ENCODE peak calls at places on chromosome 11, in nine cellular contexts. One of them, this sample, is unnamed.

GRCh38 chr11:73234403-73235181 is 16.5 kb downstream of the P2RY2 start:
- DNase-seq in AG10803: no peak
- DNase-seq in GM12865: no peak
- DNase-seq in mammary epithelial cell: no peak
- DNase-seq in psoas muscle: peak; percentile 70
- DNase-seq in HCT116: no peak
- DNase-seq in GM06990: no peak
- DNase-seq in body of pancreas: no peak
- DNase-seq in hepatocyte: no peak
- DNase-seq in this sample: no peak

GRCh38 chr11:64028398-64029115 is 7.2 kb upstream of the FLRT1 start:
- DNase-seq in AG10803: no peak
- DNase-seq in GM12865: no peak
- DNase-seq in mammary epithelial cell: no peak
- DNase-seq in psoas muscle: no peak
- DNase-seq in HCT116: no peak
- DNase-seq in GM06990: no peak
- DNase-seq in body of pancreas: no peak
- DNase-seq in hepatocyte: peak; percentile 78
- DNase-seq in this sample: no peak

GRCh38 chr11:65411681-65412070 is 10.9 kb upstream of the NEAT1 start:
- DNase-seq in AG10803: no peak
- DNase-seq in GM12865: no peak
- DNase-seq in mammary epithelial cell: no peak
- DNase-seq in psoas muscle: peak; percentile 48
- DNase-seq in HCT116: no peak
- DNase-seq in GM06990: no peak
- DNase-seq in body of pancreas: no peak
- DNase-seq in hepatocyte: no peak
- DNase-seq in this sample: no peak

GRCh38 chr11:34632105-34632780 is 11.3 kb downstream of the EHF start:
- DNase-seq in AG10803: peak; percentile 16
- DNase-seq in GM12865: no peak
- DNase-seq in mammary epithelial cell: no peak
- DNase-seq in psoas muscle: peak; percentile 64
- DNase-seq in HCT116: no peak
- DNase-seq in GM06990: no peak
- DNase-seq in body of pancreas: peak; percentile 71
- DNase-seq in hepatocyte: peak; percentile 39
- DNase-seq in this sample: no peak

GRCh38 chr11:61035086-61035835 is 63.8 kb downstream of the CD6 start:
- DNase-seq in AG10803: no peak
- DNase-seq in GM12865: no peak
- DNase-seq in mammary epithelial cell: no peak
- DNase-seq in psoas muscle: no peak
- DNase-seq in HCT116: no peak
- DNase-seq in GM06990: no peak
- DNase-seq in body of pancreas: no peak
- DNase-seq in hepatocyte: no peak
- DNase-seq in this sample: no peak

GRCh38 chr11:30310623-30311022 is 12.3 kb upstream of the ARL14EP start:
- DNase-seq in AG10803: no peak
- DNase-seq in GM12865: peak; percentile 80
- DNase-seq in mammary epithelial cell: no peak
- DNase-seq in psoas muscle: no peak
- DNase-seq in HCT116: no peak
- DNase-seq in GM06990: peak; percentile 25
- DNase-seq in body of pancreas: no peak
- DNase-seq in hepatocyte: no peak
- DNase-seq in this sample: no peak

GRCh38 chr11:57111646-57112045 is 70.1 kb upstream of the LRRC55 start:
- DNase-seq in AG10803: no peak
- DNase-seq in GM12865: no peak
- DNase-seq in mammary epithelial cell: no peak
- DNase-seq in psoas muscle: no peak
- DNase-seq in HCT116: no peak
- DNase-seq in GM06990: no peak
- DNase-seq in body of pancreas: no peak
- DNase-seq in hepatocyte: no peak
- DNase-seq in this sample: no peak

GRCh38 chr11:107018274-107018901 is at the start of gene GUCY1A2:
- DNase-seq in AG10803: no peak
- DNase-seq in GM12865: peak; percentile 15
- DNase-seq in mammary epithelial cell: no peak
- DNase-seq in psoas muscle: peak; percentile 48
- DNase-seq in HCT116: no peak
- DNase-seq in GM06990: peak; percentile 13
- DNase-seq in body of pancreas: peak; percentile 25
- DNase-seq in hepatocyte: peak; percentile 57
- DNase-seq in this sample: no peak

GRCh38 chr11:35683728-35684339 is 21.3 kb downstream of the TRIM44 start:
- DNase-seq in AG10803: peak; percentile 64
- DNase-seq in GM12865: peak; percentile 17
- DNase-seq in mammary epithelial cell: peak; percentile 36
- DNase-seq in psoas muscle: no peak
- DNase-seq in HCT116: no peak
- DNase-seq in GM06990: peak; percentile 17
- DNase-seq in body of pancreas: no peak
- DNase-seq in hepatocyte: no peak
- DNase-seq in this sample: no peak

GRCh38 chr11:102360681-102361080 is 13.7 kb downstream of the BIRC2 start:
- DNase-seq in AG10803: no peak
- DNase-seq in GM12865: no peak
- DNase-seq in mammary epithelial cell: no peak
- DNase-seq in psoas muscle: no peak
- DNase-seq in HCT116: no peak
- DNase-seq in GM06990: no peak
- DNase-seq in body of pancreas: no peak
- DNase-seq in hepatocyte: no peak
- DNase-seq in this sample: no peak

GRCh38 chr11:37788141-37788877 is 1190.3 kb upstream of the RAG2 start:
- DNase-seq in AG10803: peak; percentile 26
- DNase-seq in GM12865: no peak
- DNase-seq in mammary epithelial cell: peak; percentile 96
- DNase-seq in psoas muscle: no peak
- DNase-seq in HCT116: no peak
- DNase-seq in GM06990: no peak
- DNase-seq in body of pancreas: no peak
- DNase-seq in hepatocyte: no peak
- DNase-seq in this sample: no peak

DNA sequence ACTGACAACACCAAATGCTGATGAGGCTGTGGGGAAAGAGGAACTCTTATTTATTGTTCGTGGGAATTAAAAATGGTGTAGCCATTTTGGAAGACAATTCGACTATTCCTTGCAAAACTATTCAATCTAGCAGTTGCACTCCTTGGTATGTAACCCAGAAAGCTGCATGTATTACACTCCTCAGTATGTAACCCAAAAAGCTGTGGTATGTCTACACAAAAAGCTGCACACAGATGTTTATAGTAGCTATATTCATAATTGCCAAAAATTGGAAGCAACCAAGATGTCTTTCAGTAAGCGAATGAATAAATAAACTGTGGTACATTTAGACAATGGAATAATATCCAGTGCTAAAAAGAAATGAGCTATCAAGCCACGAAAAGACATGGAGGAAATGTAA is 4.9 kb downstream of the NNMT start:
- DNase-seq in AG10803: no peak
- DNase-seq in GM12865: no peak
- DNase-seq in mammary epithelial cell: no peak
- DNase-seq in psoas muscle: no peak
- DNase-seq in HCT116: no peak
- DNase-seq in GM06990: no peak
- DNase-seq in body of pancreas: no peak
- DNase-seq in hepatocyte: no peak
- DNase-seq in this sample: no peak
- H3K4me3 ChIP-seq in AG10803: peak overlapping the region; percentile 81
- H3K4me3 ChIP-seq in GM12865: no peak overlapping the region
- H3K4me3 ChIP-seq in mammary epithelial cell: no peak overlapping the region
- H3K4me3 ChIP-seq in psoas muscle: peak overlapping the region; percentile 72
- H3K4me3 ChIP-seq in HCT116: no peak overlapping the region
- H3K4me3 ChIP-seq in GM06990: no peak overlapping the region
- H3K4me3 ChIP-seq in body of pancreas: no peak overlapping the region
- H3K4me3 ChIP-seq in hepatocyte: no peak overlapping the region
- H3K4me3 ChIP-seq in this sample: peak overlapping the region; percentile 94

GRCh38 chr11:69644071-69644961 is 3.4 kb downstream of the CCND1 start:
- DNase-seq in AG10803: peak; percentile 89
- DNase-seq in GM12865: no peak
- DNase-seq in mammary epithelial cell: peak; percentile 69
- DNase-seq in psoas muscle: peak; percentile 70
- DNase-seq in HCT116: no peak
- DNase-seq in GM06990: no peak
- DNase-seq in body of pancreas: peak; percentile 72
- DNase-seq in hepatocyte: peak; percentile 89
- DNase-seq in this sample: no peak

GRCh38 chr11:69643646-69644045 is 2.7 kb downstream of the CCND1 start:
- DNase-seq in AG10803: no peak
- DNase-seq in GM12865: no peak
- DNase-seq in mammary epithelial cell: no peak
- DNase-seq in psoas muscle: no peak
- DNase-seq in HCT116: no peak
- DNase-seq in GM06990: no peak
- DNase-seq in body of pancreas: no peak
- DNase-seq in hepatocyte: no peak
- DNase-seq in this sample: no peak

GRCh38 chr11:69646493-69647201 is 5.7 kb downstream of the CCND1 start:
- DNase-seq in AG10803: no peak
- DNase-seq in GM12865: no peak
- DNase-seq in mammary epithelial cell: no peak
- DNase-seq in psoas muscle: no peak
- DNase-seq in HCT116: no peak
- DNase-seq in GM06990: no peak
- DNase-seq in body of pancreas: no peak
- DNase-seq in hepatocyte: no peak
- DNase-seq in this sample: no peak

GRCh38 chr11:69645801-69646492 is 5.0 kb downstream of the CCND1 start:
- DNase-seq in AG10803: no peak
- DNase-seq in GM12865: no peak
- DNase-seq in mammary epithelial cell: no peak
- DNase-seq in psoas muscle: no peak
- DNase-seq in HCT116: no peak
- DNase-seq in GM06990: no peak
- DNase-seq in body of pancreas: peak; percentile 59
- DNase-seq in hepatocyte: no peak
- DNase-seq in this sample: no peak

DNA sequence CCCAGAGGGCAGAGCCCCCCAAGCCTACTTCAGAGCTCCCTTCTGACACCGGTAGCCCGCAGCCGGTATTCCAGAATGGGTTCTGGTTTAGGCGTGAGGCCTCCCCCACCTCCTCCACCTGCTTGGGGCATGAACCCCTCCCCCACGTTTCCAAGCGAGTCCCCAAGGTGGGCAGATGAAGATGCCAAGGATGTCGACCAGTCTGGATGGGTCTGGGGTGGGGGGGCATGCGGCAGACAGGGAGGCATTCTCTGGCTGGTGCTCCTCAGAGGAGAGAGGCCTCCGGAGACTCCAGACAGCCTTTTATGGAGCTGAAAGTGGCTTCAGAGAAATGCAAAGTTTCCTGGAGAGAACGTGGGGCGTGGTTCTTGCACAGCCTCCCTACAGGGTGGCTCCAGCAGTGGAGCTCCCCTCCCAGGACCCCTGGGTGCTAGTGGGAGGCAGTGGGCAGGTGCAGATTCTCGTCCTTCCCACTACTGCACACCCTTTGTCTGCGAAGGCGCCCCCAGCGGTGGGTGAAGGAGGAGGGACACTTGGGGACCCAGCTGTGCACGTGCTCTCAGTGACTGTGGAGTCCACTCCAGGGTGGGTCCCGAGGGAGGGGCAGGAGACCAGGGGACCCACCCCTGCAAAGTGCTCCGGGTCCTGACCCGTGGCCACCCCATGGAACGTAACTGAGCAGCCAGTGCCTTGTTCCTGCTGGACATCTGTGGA is 4.2 kb downstream of the CCND1 start:
- DNase-seq in AG10803: no peak
- DNase-seq in GM12865: no peak
- DNase-seq in mammary epithelial cell: no peak
- DNase-seq in psoas muscle: no peak
- DNase-seq in HCT116: no peak
- DNase-seq in GM06990: no peak
- DNase-seq in body of pancreas: no peak
- DNase-seq in hepatocyte: no peak
- DNase-seq in this sample: no peak
- TF ChIP-seq CTCF in AG10803: no peak
- TF ChIP-seq CTCF in GM12865: no peak
- TF ChIP-seq CTCF in mammary epithelial cell: no peak
- TF ChIP-seq CTCF in psoas muscle: no peak
- TF ChIP-seq CTCF in HCT116: no peak
- TF ChIP-seq CTCF in GM06990: no peak
- TF ChIP-seq CTCF in body of pancreas: no peak
- TF ChIP-seq CTCF in hepatocyte: no peak
- TF ChIP-seq CTCF in this sample: no peak

DNA sequence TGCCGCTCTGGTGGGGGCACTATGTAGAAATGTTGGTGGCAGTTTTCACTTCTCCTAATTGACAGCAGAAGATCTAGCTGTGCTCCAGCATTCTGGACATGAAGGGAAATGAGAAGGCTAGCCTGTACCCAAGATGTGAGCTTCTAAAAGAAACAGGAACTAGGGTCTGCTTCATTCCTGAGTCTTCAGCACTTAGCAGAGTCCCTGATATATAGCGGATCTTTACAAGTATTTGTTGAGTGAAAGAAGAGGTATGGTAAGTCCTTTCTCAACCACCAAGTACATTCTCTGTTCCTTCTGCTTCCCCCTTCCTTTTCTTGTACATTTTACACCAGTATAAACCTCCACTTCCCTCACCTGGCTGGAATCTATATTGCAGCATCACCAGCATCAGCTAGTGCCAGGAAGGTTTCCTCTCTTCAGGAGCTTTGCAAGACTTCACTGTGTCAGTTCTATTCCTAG is 408.3 kb upstream of the CADM1 start:
- DNase-seq in AG10803: no peak
- DNase-seq in GM12865: peak; percentile 83
- DNase-seq in mammary epithelial cell: peak; percentile 30
- DNase-seq in psoas muscle: no peak
- DNase-seq in HCT116: no peak
- DNase-seq in GM06990: peak; percentile 58
- DNase-seq in body of pancreas: no peak
- DNase-seq in hepatocyte: peak; percentile 48
- DNase-seq in this sample: no peak
- H3K4me3 ChIP-seq in AG10803: no peak overlapping the region
- H3K4me3 ChIP-seq in GM12865: no peak overlapping the region
- H3K4me3 ChIP-seq in mammary epithelial cell: no peak overlapping the region
- H3K4me3 ChIP-seq in psoas muscle: no peak overlapping the region
- H3K4me3 ChIP-seq in HCT116: no peak overlapping the region
- H3K4me3 ChIP-seq in GM06990: no peak overlapping the region
- H3K4me3 ChIP-seq in body of pancreas: no peak overlapping the region
- H3K4me3 ChIP-seq in hepatocyte: no peak overlapping the region
- H3K4me3 ChIP-seq in this sample: no peak overlapping the region

DNA sequence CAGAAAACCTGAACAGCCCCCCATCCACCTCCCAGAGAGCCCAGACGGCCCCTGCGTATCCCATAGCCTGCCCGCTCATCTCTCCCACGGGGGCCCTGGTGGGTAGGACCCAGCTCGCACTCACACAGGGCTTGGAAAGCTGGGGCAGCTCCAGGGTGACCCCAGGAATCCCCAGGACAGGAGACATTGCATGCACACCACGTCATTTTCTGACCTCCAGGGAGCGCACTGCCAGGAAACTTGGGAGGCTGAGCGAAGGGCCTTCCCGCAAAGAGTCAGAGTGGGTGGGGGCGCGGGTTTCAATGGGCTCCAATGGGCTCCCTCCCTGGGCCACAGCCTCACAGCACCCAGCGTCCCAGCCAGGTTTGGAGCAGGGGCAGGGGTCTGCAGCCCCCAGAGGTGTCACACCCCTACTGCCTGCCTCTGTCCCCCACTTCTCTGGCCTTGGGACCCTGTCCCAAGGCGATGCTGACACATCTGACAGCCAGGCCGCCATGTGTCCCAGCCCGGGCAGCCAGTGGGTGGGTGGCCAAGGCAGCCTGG is 8.2 kb upstream of the SYT8 start:
- DNase-seq in AG10803: peak; percentile 65
- DNase-seq in GM12865: no peak
- DNase-seq in mammary epithelial cell: peak; percentile 74
- DNase-seq in psoas muscle: no peak
- DNase-seq in HCT116: no peak
- DNase-seq in GM06990: no peak
- DNase-seq in body of pancreas: peak; percentile 62
- DNase-seq in hepatocyte: no peak
- DNase-seq in this sample: no peak
- TF ChIP-seq CTCF in AG10803: peak; percentile 31
- TF ChIP-seq CTCF in GM12865: no peak
- TF ChIP-seq CTCF in mammary epithelial cell: peak; percentile 63
- TF ChIP-seq CTCF in psoas muscle: no peak
- TF ChIP-seq CTCF in HCT116: no peak
- TF ChIP-seq CTCF in GM06990: peak; percentile 37
- TF ChIP-seq CTCF in body of pancreas: no peak
- TF ChIP-seq CTCF in hepatocyte: no peak
- TF ChIP-seq CTCF in this sample: peak; percentile 30